ENCODE peak calls at places on chromosomes 2 and 18, in seven cellular contexts. V, Y, S, W, E, A and H are unnamed samples.

GRCh38 chr18:62452280-62452824 is 70.5 kb upstream of the ZCCHC2 start:
- DNase-seq in Y (no peak), E (no peak), V (peak), A (no peak), W (peak), S (no peak), H (no peak)

GRCh38 chr2:203280428-203281064 is 41.7 kb downstream of the CYP20A1 start:
- DNase-seq in Y (no peak), V (no peak), A (no peak), W (no peak), S (no peak), E (no peak), H (peak)

GRCh38 chr2:98134138-98134537 is 47.2 kb downstream of the VWA3B start:
- DNase-seq in V (no peak), A (peak), Y (no peak), W (no peak), E (no peak), S (no peak), H (no peak)

GRCh38 chr18:74456017-74456408 is 1.1 kb downstream of the DIPK1C start:
- DNase-seq in Y (no peak), A (no peak), E (no peak), V (no peak), S (no peak), W (no peak), H (no peak)

GRCh38 chr2:233466991-233467603 is 99.5 kb downstream of the USP40 start:
- DNase-seq in W (no peak), S (no peak), E (no peak), V (no peak), Y (no peak), A (no peak), H (no peak)

GRCh38 chr2:77608510-77608909 is 86.3 kb upstream of the LRRTM4 start:
- DNase-seq in Y (no peak), A (no peak), S (no peak), W (no peak), E (no peak), V (no peak), H (no peak)

GRCh38 chr18:55321268-55322175 is 266.5 kb downstream of the TCF4 start:
- DNase-seq in V (peak), Y (peak), S (peak), W (peak), E (peak), A (peak), H (peak)

GRCh38 chr18:58438161-58438983 is 190.5 kb downstream of the ALPK2 start:
- DNase-seq in A (no peak), V (no peak), E (no peak), W (peak), S (no peak), Y (no peak), H (no peak)

GRCh38 chr2:40564174-40564573 is 112.3 kb upstream of the SLC8A1 start:
- DNase-seq in V (no peak), S (no peak), W (no peak), Y (no peak), E (no peak), A (no peak), H (no peak)

GRCh38 chr2:67997528-67998267 is 65.1 kb downstream of the C1D start:
- DNase-seq in A (no peak), W (peak), E (no peak), S (no peak), V (no peak), Y (no peak), H (peak)

GRCh38 chr2:100073110-100073509 is 69.3 kb downstream of the AFF3 start:
- DNase-seq in V (no peak), A (no peak), Y (no peak), W (no peak), E (no peak), S (no peak), H (no peak)

GRCh38 chr2:236745420-236746210 is 176.0 kb downstream of the ACKR3 start:
- DNase-seq in E (no peak), S (no peak), Y (no peak), V (peak), A (no peak), W (peak), H (no peak)

GRCh38 chr18:76721207-76721996 is 101.0 kb upstream of the ZNF236 start:
- DNase-seq in S (no peak), W (no peak), Y (no peak), V (no peak), E (no peak), A (peak), H (no peak)

GRCh38 chr2:235864746-235865535 is 303.2 kb downstream of the GBX2 start:
- DNase-seq in Y (no peak), E (peak), S (no peak), V (no peak), A (no peak), W (peak), H (no peak)

GRCh38 chr2:150621800-150622199 is 134.3 kb upstream of the RND3 start:
- DNase-seq in S (no peak), Y (no peak), A (no peak), V (no peak), E (no peak), W (peak), H (peak)

GRCh38 chr2:160294339-160294803 is 94.3 kb upstream of the ITGB6 start:
- DNase-seq in S (no peak), Y (no peak), W (peak), E (no peak), V (no peak), A (no peak), H (no peak)

GRCh38 chr18:24126155-24126947 is 12.5 kb upstream of the CABYR start:
- DNase-seq in Y (no peak), A (no peak), E (no peak), S (no peak), W (peak), V (no peak), H (no peak)

GRCh38 chr2:69213201-69213600 is 173.8 kb downstream of the GFPT1 start:
- DNase-seq in W (peak), E (no peak), Y (no peak), V (no peak), A (no peak), S (no peak), H (no peak)

GRCh38 chr2:62407838-62408589 is 98.0 kb downstream of the TMEM17 start:
- DNase-seq in S (no peak), A (no peak), W (no peak), Y (no peak), E (no peak), V (no peak), H (no peak)

GRCh38 chr2:37570773-37571570 is 100.5 kb downstream of the CDC42EP3 start:
- DNase-seq in V (no peak), W (peak), S (no peak), Y (no peak), A (peak), E (no peak), H (peak)

GRCh38 chr2:98463988-98464771 is 19.5 kb downstream of the INPP4A start:
- DNase-seq in S (no peak), Y (no peak), W (no peak), A (no peak), E (no peak), V (no peak), H (no peak)

GRCh38 chr18:55354795-55355194 is 233.2 kb downstream of the TCF4 start:
- DNase-seq in A (no peak), W (peak), Y (no peak), S (no peak), V (no peak), E (no peak), H (no peak)

GRCh38 chr18:3454365-3455089 is 4.6 kb downstream of the TGIF1 start:
- DNase-seq in E (peak), A (no peak), Y (peak), S (peak), W (peak), V (peak), H (peak)

GRCh38 chr2:197359859-197360258 is 49.3 kb upstream of the ANKRD44 start:
- DNase-seq in V (no peak), E (peak), Y (no peak), A (no peak), W (no peak), S (no peak), H (no peak)

GRCh38 chr2:173854840-173855239 is 110.3 kb downstream of the SP3 start:
- DNase-seq in Y (no peak), W (peak), S (peak), E (no peak), V (no peak), A (no peak), H (no peak)

GRCh38 chr2:238504181-238504711 is 77.5 kb downstream of the ASB1 start:
- DNase-seq in W (no peak), Y (no peak), V (no peak), S (peak), E (no peak), A (no peak), H (no peak)

GRCh38 chr18:32362484-32362883 is 108.2 kb downstream of the GAREM1 start:
- DNase-seq in V (no peak), S (no peak), E (no peak), Y (no peak), W (peak), A (no peak), H (no peak)

GRCh38 chr2:234179031-234179363 is 128.5 kb downstream of the SPP2 start:
- DNase-seq in V (no peak), Y (no peak), W (no peak), S (no peak), E (no peak), A (no peak), H (no peak)

GRCh38 chr2:224178085-224178484 is 139.0 kb upstream of the SERPINE2 start:
- DNase-seq in Y (no peak), E (no peak), W (peak), V (no peak), S (no peak), A (no peak), H (no peak)

GRCh38 chr18:51153659-51154371 is 43.7 kb downstream of the MEX3C start:
- DNase-seq in V (no peak), S (no peak), A (peak), Y (no peak), W (no peak), E (no peak), H (no peak)

GRCh38 chr2:241390301-241391206 is 34.5 kb downstream of the FARP2 start:
- DNase-seq in W (no peak), A (peak), S (no peak), Y (no peak), E (no peak), V (no peak), H (no peak)

GRCh38 chr2:71713581-71714580 is 260.5 kb downstream of the DYSF start:
- DNase-seq in S (no peak), E (no peak), V (no peak), A (no peak), W (peak), Y (no peak), H (no peak)

GRCh38 chr2:174430066-174430465 is 34.5 kb downstream of the SCRN3 start:
- DNase-seq in E (no peak), W (no peak), A (no peak), Y (no peak), S (no peak), V (no peak), H (no peak)

GRCh38 chr2:2102870-2103269 is 228.2 kb downstream of the MYT1L start:
- DNase-seq in Y (no peak), E (no peak), A (no peak), S (no peak), W (no peak), V (no peak), H (no peak)

GRCh38 chr2:239809391-239809790 is 215.8 kb downstream of the NDUFA10 start:
- DNase-seq in E (peak), V (no peak), S (no peak), W (no peak), Y (no peak), A (no peak), H (no peak)